ENCODE peak calls at places on chromosomes 13 and 19, in eight cellular contexts. Z, G, R, U, A, V, H and P are unnamed samples.

GRCh38 chr13:113932060-113932459 is 41.8 kb downstream of the C13orf46 start:
- DNase-seq in Z (no peak), U (no peak), V (no peak), A (no peak), G (no peak), R (no peak), H (no peak), P (no peak)

GRCh38 chr13:72868229-72868628 is 86.3 kb downstream of the PIBF1 start:
- DNase-seq in U (no peak), R (no peak), Z (no peak), H (no peak), G (no peak), V (no peak), A (no peak), P (no peak)

GRCh38 chr13:33347866-33348265 is 62.3 kb upstream of the STARD13 start:
- DNase-seq in A (no peak), U (no peak), V (no peak), G (no peak), R (no peak), H (no peak), Z (no peak), P (no peak)

GRCh38 chr13:113833111-113833830 is 30.6 kb downstream of the GAS6 start:
- DNase-seq in Z (no peak), R (no peak), A (no peak), G (no peak), H (no peak), U (no peak), V (no peak), P (no peak)

GRCh38 chr19:3556978-3557460 is 367 bp downstream of the MFSD12 start:
- DNase-seq in G (peak), R (peak), A (no peak), V (no peak), H (peak), Z (no peak), U (no peak), P (no peak)

GRCh38 chr19:7652061-7652641 is 15.2 kb downstream of the STXBP2 start:
- DNase-seq in Z (no peak), U (peak), G (peak), H (peak), R (peak), A (peak), V (peak), P (peak)

GRCh38 chr19:6712231-6712630 is 8.2 kb downstream of the C3 start:
- DNase-seq in R (no peak), A (no peak), Z (no peak), H (no peak), G (no peak), V (no peak), U (no peak), P (no peak)

GRCh38 chr13:45615501-45616101 is at the start of gene ERICH6B:
- DNase-seq in Z (no peak), V (peak), R (peak), G (no peak), U (no peak), H (peak), A (no peak), P (no peak)

GRCh38 chr13:30103161-30103858 is 204.0 kb downstream of the KATNAL1 start:
- DNase-seq in A (no peak), Z (no peak), G (no peak), H (no peak), U (no peak), R (no peak), V (no peak), P (no peak)

GRCh38 chr19:9857920-9858746 is 23.0 kb downstream of the PIN1 start:
- DNase-seq in G (no peak), V (no peak), A (no peak), U (no peak), Z (no peak), H (no peak), R (no peak), P (no peak)

GRCh38 chr13:20441879-20442278 is 83.8 kb downstream of the CRYL1 start:
- DNase-seq in H (peak), G (no peak), V (peak), R (no peak), U (no peak), A (no peak), Z (peak), P (no peak)

GRCh38 chr19:48627211-48627864 is 8.0 kb downstream of the SPHK2 start:
- DNase-seq in U (no peak), H (no peak), R (no peak), Z (no peak), G (peak), V (no peak), A (no peak), P (no peak)

GRCh38 chr19:15129856-15130580 is 22.8 kb downstream of the SYDE1 start:
- DNase-seq in V (no peak), A (peak), R (no peak), H (no peak), Z (no peak), U (no peak), G (no peak), P (no peak)

GRCh38 chr19:10713317-10713716 is 4.6 kb upstream of the DNM2 start:
- DNase-seq in V (no peak), U (no peak), R (no peak), G (no peak), H (no peak), A (no peak), Z (no peak), P (no peak)

GRCh38 chr19:14081797-14082674 is 3.5 kb downstream of the C19orf67 start:
- DNase-seq in G (peak), Z (no peak), U (peak), V (no peak), A (peak), H (no peak), R (peak), P (no peak)

GRCh38 chr13:106348032-106348431 is 187.4 kb downstream of the EFNB2 start:
- DNase-seq in V (peak), R (no peak), H (peak), G (no peak), U (peak), Z (no peak), A (no peak), P (no peak)

GRCh38 chr13:65724261-65724660 is 1505.9 kb downstream of the PCDH9 start:
- DNase-seq in Z (peak), G (no peak), A (no peak), V (peak), H (peak), U (peak), R (no peak), P (no peak)

GRCh38 chr13:36352350-36352749 is 6.2 kb upstream of the SPART start:
- DNase-seq in R (no peak), H (no peak), Z (no peak), U (peak), G (no peak), V (peak), A (no peak), P (no peak)

GRCh38 chr13:36919206-36919832 is 719 bp downstream of the SMAD9 start:
- DNase-seq in G (peak), H (peak), A (no peak), V (peak), U (peak), R (peak), Z (no peak), P (no peak)

GRCh38 chr19:37470216-37470615 is 1.1 kb downstream of the ZNF570 start:
- DNase-seq in H (no peak), A (no peak), U (no peak), V (no peak), Z (no peak), G (no peak), R (no peak), P (no peak)

GRCh38 chr13:42486711-42487198 is 87.2 kb upstream of the TNFSF11 start:
- DNase-seq in H (peak), G (no peak), R (no peak), V (peak), Z (peak), U (peak), A (no peak), P (no peak)

GRCh38 chr19:6220385-6221191 is 59.2 kb downstream of the MLLT1 start:
- DNase-seq in G (no peak), U (peak), V (peak), A (peak), R (peak), Z (no peak), H (peak), P (no peak)

GRCh38 chr19:39765091-39766076 is 13.3 kb upstream of the LEUTX start:
- DNase-seq in A (no peak), Z (no peak), H (peak), V (peak), R (peak), G (no peak), U (peak), P (no peak)
- TF ChIP-seq CTCF in A (peak), Z (peak), H (peak), V (peak), R (peak), G (peak), U (peak), P (peak)

DNA sequence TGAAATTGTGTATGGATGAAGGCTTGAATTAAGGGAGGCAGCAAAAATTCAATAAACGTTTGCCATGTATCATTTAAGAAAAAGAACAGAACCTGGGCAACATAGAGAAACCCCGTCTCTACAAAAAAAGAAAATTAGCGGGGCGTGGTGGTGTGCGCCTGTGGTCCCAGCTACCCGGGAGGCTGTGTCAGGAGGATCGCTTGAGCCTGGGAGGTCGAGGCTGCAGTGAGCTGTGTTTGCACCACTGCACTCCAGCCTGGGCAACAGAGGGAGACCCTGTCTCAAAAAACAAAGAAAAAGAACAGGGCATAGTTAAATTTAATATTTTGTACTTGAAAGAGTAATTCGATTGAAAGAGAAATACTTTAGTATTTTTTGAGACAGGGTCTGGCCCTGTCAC is 1.4 kb downstream of the UBA2 start:
- DNase-seq in A (no peak), R (no peak), U (no peak), V (no peak), G (no peak), Z (no peak), H (no peak), P (no peak)
- H3K4me3 ChIP-seq in A (peak), R (no peak), U (peak), V (peak), G (peak), Z (peak), H (peak), P (peak)

GRCh38 chr13:93004919-93005318 is 221.7 kb upstream of the GPC6 start:
- DNase-seq in Z (peak), R (no peak), A (no peak), H (peak), G (no peak), V (no peak), U (peak), P (no peak)
- TF ChIP-seq CTCF in Z (peak), R (no peak), A (no peak), H (peak), G (no peak), V (peak), U (peak), P (no peak)

GRCh38 chr13:80717834-80718233 is 376.9 kb upstream of the SPRY2 start:
- DNase-seq in U (no peak), Z (no peak), A (no peak), G (no peak), V (no peak), H (peak), R (no peak), P (no peak)

GRCh38 chr13:80716610-80717081 is 375.7 kb upstream of the SPRY2 start:
- DNase-seq in A (no peak), G (peak), V (no peak), R (no peak), H (peak), U (no peak), Z (no peak), P (no peak)

GRCh38 chr13:80718970-80719369 is 378.0 kb upstream of the SPRY2 start:
- DNase-seq in G (no peak), R (no peak), A (no peak), H (no peak), U (no peak), Z (no peak), V (no peak), P (no peak)

GRCh38 chr13:80726895-80727294 is 386.0 kb upstream of the SPRY2 start:
- DNase-seq in H (no peak), R (no peak), Z (no peak), A (no peak), G (no peak), V (no peak), U (no peak), P (no peak)

GRCh38 chr13:80721689-80722088 is 380.8 kb upstream of the SPRY2 start:
- DNase-seq in G (no peak), U (no peak), Z (no peak), V (no peak), H (no peak), R (no peak), A (no peak), P (no peak)
- H3K4me3 ChIP-seq in G (no peak), U (no peak), Z (no peak), V (no peak), H (no peak), R (no peak), A (no peak), P (no peak)

DNA sequence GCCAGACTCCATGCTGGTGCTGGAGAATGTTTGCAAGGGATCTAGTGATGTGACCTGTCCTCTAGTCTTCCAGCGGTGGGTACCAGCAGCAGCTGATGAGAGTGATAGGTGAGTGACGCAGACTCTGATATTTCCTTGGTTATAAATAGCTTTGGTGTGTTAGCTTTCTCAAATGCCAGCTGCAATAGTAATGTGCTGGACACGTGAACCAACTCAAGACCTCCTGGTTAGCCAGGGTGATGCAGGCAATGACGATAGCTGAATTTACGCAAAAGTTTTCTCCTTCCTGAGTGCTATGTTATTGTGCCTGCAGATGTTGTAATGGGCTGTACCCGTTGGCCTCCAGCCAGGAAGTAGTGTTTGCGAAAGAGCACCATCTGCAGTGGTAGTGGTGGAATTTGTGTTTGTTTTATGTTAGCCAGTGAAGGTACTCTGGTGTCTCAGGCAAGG is 129.5 kb downstream of the CYSLTR2 start:
- DNase-seq in U (peak), H (peak), R (peak), A (peak), G (peak), Z (peak), V (peak), P (no peak)
- TF ChIP-seq CTCF in U (no peak), H (peak), R (no peak), A (no peak), G (no peak), Z (peak), V (no peak), P (no peak)

DNA sequence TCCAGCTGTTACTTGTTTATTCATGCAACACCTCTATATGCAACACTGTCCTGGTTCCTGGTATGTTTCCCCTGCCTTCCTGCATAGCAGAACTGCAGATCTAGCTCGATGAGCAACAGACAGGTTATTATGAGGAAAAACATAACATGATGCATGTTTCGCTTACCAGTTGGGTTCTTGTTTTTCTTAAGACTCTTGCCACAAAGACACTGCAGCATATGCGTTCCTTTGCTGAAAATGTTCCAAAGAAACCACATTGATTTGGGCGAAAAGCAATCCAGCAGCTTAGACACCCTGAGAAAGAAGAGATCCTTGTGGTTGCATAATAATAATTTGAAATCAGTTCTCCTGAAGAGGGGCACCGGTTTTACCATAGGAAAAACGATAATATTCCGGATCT is 543 bp downstream of the FGF14 start:
- DNase-seq in G (no peak), R (no peak), U (peak), H (no peak), V (no peak), Z (no peak), A (no peak), P (no peak)
- H3K4me3 ChIP-seq in G (peak), R (no peak), U (no peak), H (no peak), V (peak), Z (no peak), A (peak), P (no peak)

GRCh38 chr13:51733656-51734334 is 70.2 kb downstream of the DHRS12 start:
- DNase-seq in A (no peak), U (no peak), Z (no peak), H (no peak), V (no peak), G (no peak), R (no peak), P (no peak)
- TF ChIP-seq CTCF in A (no peak), U (peak), Z (peak), H (no peak), V (no peak), G (no peak), R (no peak), P (no peak)

GRCh38 chr19:51926784-51927741 is at the start of gene ZNF613:
- DNase-seq in G (peak), Z (peak), V (peak), U (peak), R (peak), H (peak), A (peak), P (peak)

GRCh38 chr19:51927859-51928258 is 587 bp downstream of the ZNF613 start:
- DNase-seq in H (no peak), Z (no peak), U (no peak), A (no peak), V (no peak), R (no peak), G (no peak), P (no peak)

GRCh38 chr19:51931921-51932320 is 4.6 kb downstream of the ZNF613 start:
- DNase-seq in U (no peak), R (no peak), H (no peak), V (no peak), Z (no peak), A (no peak), G (no peak), P (no peak)

GRCh38 chr19:51921949-51922348 is 5.3 kb upstream of the ZNF613 start:
- DNase-seq in R (no peak), G (no peak), U (no peak), H (no peak), A (no peak), Z (no peak), V (no peak), P (no peak)

DNA sequence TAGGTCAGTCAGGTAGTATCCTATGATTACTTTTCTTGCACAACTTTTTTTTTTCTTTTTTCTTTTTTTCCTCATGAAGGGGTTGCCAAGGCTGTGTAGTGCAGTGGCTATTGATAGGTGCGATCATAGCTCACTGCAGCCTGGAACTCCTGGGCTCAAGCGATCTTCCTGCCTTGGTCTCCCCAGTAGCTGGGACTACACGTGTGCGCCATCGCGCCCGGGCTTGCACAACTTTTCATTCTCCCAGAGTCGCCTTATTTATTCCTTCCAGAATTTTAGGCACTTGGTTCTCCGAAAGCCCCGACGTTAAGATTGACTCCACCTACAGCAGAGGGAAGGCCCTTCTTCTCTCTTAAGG is 867 bp upstream of the ZNF613 start:
- DNase-seq in R (no peak), V (no peak), U (no peak), A (no peak), Z (no peak), H (no peak), G (no peak), P (no peak)
- H3K4me3 ChIP-seq in R (peak), V (peak), U (peak), A (peak), Z (peak), H (peak), G (peak), P (peak)

GRCh38 chr13:112443191-112444000 is 67.2 kb downstream of the SPACA7 start:
- DNase-seq in A (no peak), R (no peak), H (no peak), G (no peak), Z (no peak), U (no peak), V (no peak), P (no peak)
- TF ChIP-seq CTCF in A (no peak), R (no peak), H (peak), G (no peak), Z (peak), U (peak), V (peak), P (peak)

GRCh38 chr19:13028027-13028426 is 32.8 kb downstream of the NFIX start:
- DNase-seq in Z (no peak), H (no peak), V (no peak), G (no peak), U (no peak), R (no peak), A (no peak), P (no peak)

GRCh38 chr19:13027031-13027430 is 31.8 kb downstream of the NFIX start:
- DNase-seq in U (no peak), H (no peak), A (no peak), R (no peak), Z (no peak), V (no peak), G (no peak), P (no peak)

GRCh38 chr19:13029893-13030292 is 34.6 kb downstream of the NFIX start:
- DNase-seq in V (no peak), R (no peak), Z (no peak), A (no peak), G (no peak), U (no peak), H (no peak), P (no peak)

GRCh38 chr19:13027557-13027956 is 32.3 kb downstream of the NFIX start:
- DNase-seq in Z (no peak), H (no peak), G (no peak), A (no peak), U (no peak), V (no peak), R (no peak), P (no peak)

GRCh38 chr19:13029301-13029880 is 34.1 kb downstream of the NFIX start:
- DNase-seq in H (no peak), G (no peak), A (no peak), U (no peak), R (no peak), Z (no peak), V (no peak), P (no peak)
- H3K4me3 ChIP-seq in H (no peak), G (peak), A (peak), U (peak), R (no peak), Z (no peak), V (no peak), P (no peak)